ENCODE peak calls at places on chromosomes 11 and 22, in six cellular contexts. One of them, this sample, is unnamed.

GRCh38 chr22:26439559-26439958 is 10.5 kb downstream of the ASPHD2 start:
- DNase-seq in mesendoderm: no peak
- DNase-seq in H1: no peak
- DNase-seq in H9: no peak
- DNase-seq in neuronal stem cell: no peak
- DNase-seq in mesenchymal stem cell: no peak
- DNase-seq in this sample: no peak

GRCh38 chr11:94545641-94546470 is 2.1 kb downstream of the FUT4 start:
- DNase-seq in H1: no peak
- DNase-seq in mesenchymal stem cell: no peak
- DNase-seq in H9: no peak
- DNase-seq in mesendoderm: no peak
- DNase-seq in neuronal stem cell: no peak
- DNase-seq in this sample: no peak

GRCh38 chr11:9573775-9574555 is 495 bp downstream of the WEE1 start:
- DNase-seq in mesendoderm: no peak
- DNase-seq in mesenchymal stem cell: no peak
- DNase-seq in neuronal stem cell: no peak
- DNase-seq in H9: no peak
- DNase-seq in H1: no peak
- DNase-seq in this sample: no peak

GRCh38 chr22:37525073-37525745 is 6.0 kb upstream of the CARD10 start:
- DNase-seq in mesendoderm: peak
- DNase-seq in mesenchymal stem cell: peak
- DNase-seq in H9: no peak
- DNase-seq in neuronal stem cell: no peak
- DNase-seq in H1: no peak
- DNase-seq in this sample: peak

GRCh38 chr11:2869561-2870427 is 15.8 kb downstream of the CDKN1C start:
- DNase-seq in H1: no peak
- DNase-seq in neuronal stem cell: no peak
- DNase-seq in mesenchymal stem cell: no peak
- DNase-seq in mesendoderm: no peak
- DNase-seq in H9: no peak
- DNase-seq in this sample: no peak

GRCh38 chr22:37775785-37776638 is 31.7 kb upstream of the GCAT start:
- DNase-seq in mesendoderm: no peak
- DNase-seq in H1: no peak
- DNase-seq in neuronal stem cell: no peak
- DNase-seq in mesenchymal stem cell: peak
- DNase-seq in H9: no peak
- DNase-seq in this sample: peak

GRCh38 chr11:111620518-111620917 is 18.3 kb downstream of the SIK2 start:
- DNase-seq in H1: no peak
- DNase-seq in neuronal stem cell: no peak
- DNase-seq in mesendoderm: no peak
- DNase-seq in H9: no peak
- DNase-seq in mesenchymal stem cell: no peak
- DNase-seq in this sample: no peak

GRCh38 chr11:5931061-5931460 is 11.0 kb upstream of the OR56A3 start:
- DNase-seq in H9: no peak
- DNase-seq in mesenchymal stem cell: no peak
- DNase-seq in H1: no peak
- DNase-seq in neuronal stem cell: no peak
- DNase-seq in mesendoderm: no peak
- DNase-seq in this sample: no peak

GRCh38 chr11:118265954-118266353 is 1.9 kb upstream of the MPZL2 start:
- DNase-seq in H9: no peak
- DNase-seq in mesendoderm: no peak
- DNase-seq in H1: no peak
- DNase-seq in neuronal stem cell: no peak
- DNase-seq in mesenchymal stem cell: no peak
- DNase-seq in this sample: no peak

GRCh38 chr11:20754957-20755356 is 85.6 kb downstream of the NELL1 start:
- DNase-seq in mesenchymal stem cell: no peak
- DNase-seq in mesendoderm: peak
- DNase-seq in H9: peak
- DNase-seq in H1: peak
- DNase-seq in neuronal stem cell: no peak
- DNase-seq in this sample: no peak

GRCh38 chr11:17395978-17396377 is 7.5 kb upstream of the KCNJ11 start:
- DNase-seq in mesenchymal stem cell: no peak
- DNase-seq in mesendoderm: no peak
- DNase-seq in H9: no peak
- DNase-seq in H1: no peak
- DNase-seq in neuronal stem cell: no peak
- DNase-seq in this sample: no peak

GRCh38 chr11:122103366-122103765 is 12.6 kb downstream of the BLID start:
- DNase-seq in neuronal stem cell: no peak
- DNase-seq in H9: no peak
- DNase-seq in H1: no peak
- DNase-seq in mesenchymal stem cell: no peak
- DNase-seq in mesendoderm: no peak
- DNase-seq in this sample: peak

GRCh38 chr11:42013656-42014201 is 554.3 kb upstream of the LRRC4C start:
- DNase-seq in mesenchymal stem cell: no peak
- DNase-seq in neuronal stem cell: no peak
- DNase-seq in H9: no peak
- DNase-seq in H1: no peak
- DNase-seq in mesendoderm: no peak
- DNase-seq in this sample: no peak

GRCh38 chr11:12455938-12456337 is 78.6 kb downstream of the PARVA start:
- DNase-seq in neuronal stem cell: no peak
- DNase-seq in mesenchymal stem cell: peak
- DNase-seq in H9: no peak
- DNase-seq in mesendoderm: no peak
- DNase-seq in H1: no peak
- DNase-seq in this sample: peak

GRCh38 chr11:101686514-101686913 is 102.7 kb upstream of the TRPC6 start:
- DNase-seq in H1: no peak
- DNase-seq in mesenchymal stem cell: peak
- DNase-seq in neuronal stem cell: no peak
- DNase-seq in mesendoderm: no peak
- DNase-seq in H9: no peak
- DNase-seq in this sample: peak

GRCh38 chr11:27473017-27473406 is 422 bp upstream of the LGR4 start:
- DNase-seq in H9: no peak
- DNase-seq in mesendoderm: no peak
- DNase-seq in mesenchymal stem cell: no peak
- DNase-seq in H1: no peak
- DNase-seq in neuronal stem cell: no peak
- DNase-seq in this sample: no peak

GRCh38 chr11:10674991-10675440 is 18.5 kb downstream of the IRAG1 start:
- DNase-seq in mesendoderm: no peak
- DNase-seq in mesenchymal stem cell: no peak
- DNase-seq in H1: no peak
- DNase-seq in neuronal stem cell: no peak
- DNase-seq in H9: no peak
- DNase-seq in this sample: no peak

GRCh38 chr11:70872950-70873735 is 379.2 kb downstream of the SHANK2 start:
- DNase-seq in neuronal stem cell: no peak
- DNase-seq in mesenchymal stem cell: peak
- DNase-seq in mesendoderm: peak
- DNase-seq in H1: peak
- DNase-seq in H9: peak
- DNase-seq in this sample: no peak

GRCh38 chr11:96474263-96474662 is 84.5 kb downstream of the JRKL start:
- DNase-seq in H1: no peak
- DNase-seq in H9: no peak
- DNase-seq in mesenchymal stem cell: no peak
- DNase-seq in mesendoderm: no peak
- DNase-seq in neuronal stem cell: no peak
- DNase-seq in this sample: no peak

GRCh38 chr11:15783619-15784018 is 572.7 kb downstream of the SOX6 start:
- DNase-seq in neuronal stem cell: no peak
- DNase-seq in mesendoderm: peak
- DNase-seq in H1: no peak
- DNase-seq in mesenchymal stem cell: no peak
- DNase-seq in H9: peak
- DNase-seq in this sample: no peak

GRCh38 chr11:109795234-109795633 is 298.0 kb upstream of the ZC3H12C start:
- DNase-seq in H9: no peak
- DNase-seq in neuronal stem cell: no peak
- DNase-seq in mesenchymal stem cell: peak
- DNase-seq in mesendoderm: no peak
- DNase-seq in H1: no peak
- DNase-seq in this sample: peak

GRCh38 chr11:61334434-61335354 is 1.7 kb downstream of the TKFC start:
- DNase-seq in mesendoderm: peak
- DNase-seq in mesenchymal stem cell: peak
- DNase-seq in H1: no peak
- DNase-seq in neuronal stem cell: no peak
- DNase-seq in H9: no peak
- DNase-seq in this sample: peak

GRCh38 chr22:27603823-27604190 is 197.7 kb downstream of the MN1 start:
- DNase-seq in H1: no peak
- DNase-seq in H9: no peak
- DNase-seq in mesenchymal stem cell: no peak
- DNase-seq in mesendoderm: no peak
- DNase-seq in neuronal stem cell: no peak
- DNase-seq in this sample: no peak

GRCh38 chr11:128422576-128423370 is 164.6 kb downstream of the ETS1 start:
- DNase-seq in H1: no peak
- DNase-seq in H9: no peak
- DNase-seq in neuronal stem cell: no peak
- DNase-seq in mesenchymal stem cell: no peak
- DNase-seq in mesendoderm: peak
- DNase-seq in this sample: no peak

DNA sequence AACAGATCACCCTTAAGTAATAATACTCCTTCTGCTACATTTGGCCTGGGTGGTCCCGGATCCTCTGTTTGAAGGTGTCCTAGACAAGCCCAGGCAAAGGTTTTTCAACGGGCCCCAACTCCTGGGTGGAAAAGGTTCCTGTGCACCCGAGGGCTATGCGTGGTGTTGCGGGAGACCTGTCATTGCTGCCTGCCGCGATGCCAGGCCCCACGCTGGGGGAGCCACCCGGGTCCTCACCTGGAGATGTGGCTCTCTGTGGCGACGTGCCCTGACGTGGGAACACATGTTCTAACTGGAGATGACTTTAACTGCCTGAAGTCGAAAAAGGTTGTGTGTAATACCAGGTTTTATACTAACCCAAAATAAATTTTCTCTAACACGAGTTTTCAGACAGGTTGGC is 467.1 kb downstream of the NTM start:
- DNase-seq in mesendoderm: no peak
- DNase-seq in mesenchymal stem cell: no peak
- DNase-seq in H1: no peak
- DNase-seq in neuronal stem cell: no peak
- DNase-seq in H9: no peak
- DNase-seq in this sample: no peak
- H2BK15ac ChIP-seq in mesendoderm: no peak
- H2BK15ac ChIP-seq in mesenchymal stem cell: no peak
- H2BK15ac ChIP-seq in H1: no peak
- H2BK15ac ChIP-seq in neuronal stem cell: no peak
- H2BK15ac ChIP-seq in H9: no peak
- H2BK15ac ChIP-seq in this sample: no peak

DNA sequence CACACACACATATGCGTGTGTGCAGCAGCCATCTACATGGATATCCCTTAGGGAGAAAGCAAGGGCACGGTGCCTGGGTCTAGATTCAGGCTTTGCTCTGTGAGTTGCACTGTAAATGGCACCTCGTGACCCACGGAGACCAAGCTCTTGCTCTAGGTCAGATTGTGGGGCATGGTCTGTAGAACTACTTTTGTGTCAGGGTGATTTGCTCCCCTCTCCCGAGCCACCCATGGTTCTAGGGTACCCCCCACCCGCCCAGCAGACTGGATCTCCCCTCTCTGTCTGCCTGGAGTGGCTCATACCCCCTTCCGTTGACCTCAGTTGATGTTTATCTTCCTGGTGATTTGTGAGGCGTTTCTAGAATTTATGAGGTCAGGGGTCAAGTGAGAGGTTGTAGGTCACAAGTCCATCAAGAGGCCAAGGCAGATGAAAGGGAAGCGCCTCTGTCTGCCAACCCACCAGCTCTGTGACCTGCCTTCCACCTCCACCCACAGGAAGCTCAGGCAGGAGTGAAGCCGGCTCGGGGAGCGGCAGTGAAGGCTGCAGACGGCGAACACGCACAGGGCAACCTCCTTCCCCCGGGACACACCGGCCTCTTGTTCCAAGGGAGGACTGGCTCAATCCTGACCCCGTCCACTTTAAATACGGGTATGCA is 76.2 kb upstream of the TTLL12 start:
- DNase-seq in mesendoderm: no peak
- DNase-seq in H9: no peak
- DNase-seq in neuronal stem cell: no peak
- DNase-seq in mesenchymal stem cell: peak
- DNase-seq in H1: no peak
- DNase-seq in this sample: no peak
- H3K9ac ChIP-seq in mesendoderm: no peak
- H3K9ac ChIP-seq in H9: no peak
- H3K9ac ChIP-seq in neuronal stem cell: no peak
- H3K9ac ChIP-seq in mesenchymal stem cell: no peak
- H3K9ac ChIP-seq in H1: no peak
- H3K9ac ChIP-seq in this sample: no peak

GRCh38 chr11:65888163-65888814 is at the start of gene FIBP:
- DNase-seq in neuronal stem cell: peak
- DNase-seq in H1: peak
- DNase-seq in mesendoderm: peak
- DNase-seq in mesenchymal stem cell: peak
- DNase-seq in H9: peak
- DNase-seq in this sample: peak

GRCh38 chr11:65887026-65887722 is 1.1 kb downstream of the FIBP start:
- DNase-seq in H1: no peak
- DNase-seq in mesenchymal stem cell: no peak
- DNase-seq in H9: no peak
- DNase-seq in neuronal stem cell: no peak
- DNase-seq in mesendoderm: no peak
- DNase-seq in this sample: no peak

GRCh38 chr11:65885808-65886536 is 2.3 kb downstream of the FIBP start:
- DNase-seq in H9: no peak
- DNase-seq in H1: no peak
- DNase-seq in mesenchymal stem cell: no peak
- DNase-seq in neuronal stem cell: no peak
- DNase-seq in mesendoderm: no peak
- DNase-seq in this sample: no peak

GRCh38 chr11:65885231-65885630 is 3.0 kb downstream of the FIBP start:
- DNase-seq in H1: no peak
- DNase-seq in mesendoderm: no peak
- DNase-seq in neuronal stem cell: no peak
- DNase-seq in mesenchymal stem cell: no peak
- DNase-seq in H9: no peak
- DNase-seq in this sample: no peak

GRCh38 chr11:65887723-65888162 is 528 bp downstream of the FIBP start:
- DNase-seq in mesendoderm: no peak
- DNase-seq in H9: no peak
- DNase-seq in mesenchymal stem cell: no peak
- DNase-seq in neuronal stem cell: no peak
- DNase-seq in H1: no peak
- DNase-seq in this sample: peak
- H2BK15ac ChIP-seq in mesendoderm: no peak
- H2BK15ac ChIP-seq in H9: no peak
- H2BK15ac ChIP-seq in mesenchymal stem cell: peak
- H2BK15ac ChIP-seq in neuronal stem cell: peak
- H2BK15ac ChIP-seq in H1: no peak
- H2BK15ac ChIP-seq in this sample: no peak

GRCh38 chr22:19696504-19697276 is 17.6 kb upstream of the SEPTIN5 start:
- DNase-seq in H1: no peak
- DNase-seq in neuronal stem cell: no peak
- DNase-seq in H9: no peak
- DNase-seq in mesenchymal stem cell: no peak
- DNase-seq in mesendoderm: no peak
- DNase-seq in this sample: no peak
- H3K9ac ChIP-seq in H1: no peak
- H3K9ac ChIP-seq in neuronal stem cell: no peak
- H3K9ac ChIP-seq in H9: no peak
- H3K9ac ChIP-seq in mesenchymal stem cell: no peak
- H3K9ac ChIP-seq in mesendoderm: no peak
- H3K9ac ChIP-seq in this sample: no peak